ENCODE peak calls at places on chromosomes 2 and 18, in six cellular contexts. D is IMR-90; T is thoracic aorta; W is osteoblast; B is A549; M is CD8-positive, alpha-beta memory T cell. Y is an unnamed sample.

GRCh38 chr2:230687498-230687897 is 25.1 kb upstream of the CAB39 start:
- DNase-seq in B (peak), T (no peak), W (peak), M (no peak), D (peak), Y (no peak)

GRCh38 chr2:38106420-38107182 is 30.6 kb upstream of the CYP1B1 start:
- DNase-seq in B (peak), W (peak), M (no peak), T (no peak), D (peak), Y (no peak)

GRCh38 chr2:189982777-189983394 is 79.6 kb downstream of the MSTN start:
- DNase-seq in W (no peak), T (no peak), B (peak), D (no peak), M (no peak), Y (no peak)

GRCh38 chr2:207805566-207806226 is 36.0 kb upstream of the FZD5 start:
- DNase-seq in M (no peak), B (no peak), D (no peak), W (no peak), T (no peak), Y (no peak)

GRCh38 chr18:9851511-9851910 is 34.3 kb upstream of the TXNDC2 start:
- DNase-seq in W (no peak), T (no peak), B (no peak), M (no peak), D (no peak), Y (no peak)

GRCh38 chr2:44295636-44296359 is 20.5 kb downstream of the SLC3A1 start:
- DNase-seq in T (no peak), B (peak), D (no peak), M (no peak), W (no peak), Y (no peak)

GRCh38 chr2:86053166-86053565 is 52.5 kb downstream of the POLR1A start:
- DNase-seq in B (no peak), M (no peak), D (no peak), T (no peak), W (no peak), Y (no peak)

GRCh38 chr18:28087173-28087563 is 89.8 kb downstream of the CDH2 start:
- DNase-seq in T (no peak), M (no peak), D (no peak), W (peak), B (no peak), Y (no peak)

GRCh38 chr2:168961450-168962229 is 60.5 kb downstream of the G6PC2 start:
- DNase-seq in B (peak), D (peak), W (peak), M (peak), T (no peak), Y (peak)

GRCh38 chr2:63345285-63345633 is 243.0 kb downstream of the WDPCP start:
- DNase-seq in T (no peak), M (no peak), W (peak), D (no peak), B (no peak), Y (no peak)

GRCh38 chr2:241063093-241063551 is 39.0 kb downstream of the MTERF4 start:
- DNase-seq in B (no peak), T (no peak), W (peak), D (no peak), M (no peak), Y (no peak)

GRCh38 chr2:164061129-164061746 is 325.4 kb upstream of the FIGN start:
- DNase-seq in W (peak), D (peak), B (peak), T (no peak), M (no peak), Y (no peak)

GRCh38 chr2:189113963-189114362 is 65.6 kb downstream of the COL5A2 start:
- DNase-seq in D (peak), B (no peak), T (no peak), M (no peak), W (no peak), Y (no peak)

GRCh38 chr2:19955544-19956422 is 34.1 kb downstream of the WDR35 start:
- DNase-seq in W (peak), B (peak), M (peak), T (no peak), D (peak), Y (peak)

GRCh38 chr2:172052000-172052983 is 33.0 kb upstream of the DLX1 start:
- DNase-seq in M (no peak), B (no peak), T (no peak), W (no peak), D (peak), Y (no peak)

GRCh38 chr2:240573071-240573515 is 4.8 kb downstream of the RNPEPL1 start:
- DNase-seq in T (no peak), B (no peak), D (no peak), M (no peak), W (peak), Y (no peak)

GRCh38 chr2:188495990-188496431 is 204.3 kb downstream of the GULP1 start:
- DNase-seq in M (no peak), D (peak), T (no peak), B (no peak), W (no peak), Y (no peak)

GRCh38 chr2:176554107-176555048 is 285.1 kb downstream of the MTX2 start:
- DNase-seq in B (peak), M (peak), T (no peak), D (peak), W (no peak), Y (peak)

GRCh38 chr18:25288340-25288955 is 63.5 kb downstream of the ZNF521 start:
- DNase-seq in M (no peak), W (no peak), D (no peak), B (no peak), T (no peak), Y (no peak)

GRCh38 chr18:3177902-3178687 is 41.7 kb downstream of the MYOM1 start:
- DNase-seq in B (no peak), W (no peak), T (peak), D (peak), M (no peak), Y (no peak)

GRCh38 chr18:21457179-21457535 is 143.3 kb downstream of the ESCO1 start:
- DNase-seq in B (no peak), W (no peak), D (peak), T (no peak), M (no peak), Y (no peak)

GRCh38 chr2:232522014-232522854 is 2.0 kb downstream of the PRSS56 start:
- DNase-seq in D (no peak), W (peak), B (peak), T (no peak), M (peak), Y (peak)

GRCh38 chr2:241248289-241248688 is 59.8 kb downstream of the ANO7 start:
- DNase-seq in B (no peak), D (no peak), T (no peak), W (peak), M (no peak), Y (no peak)

GRCh38 chr2:56287508-56287907 is 103.7 kb downstream of the CCDC85A start:
- DNase-seq in B (no peak), W (no peak), T (no peak), M (no peak), D (no peak), Y (no peak)

GRCh38 chr2:235463893-235464292 is 29.9 kb upstream of the AGAP1 start:
- DNase-seq in W (peak), M (no peak), D (no peak), B (no peak), T (no peak), Y (no peak)

GRCh38 chr18:69401475-69402218 is 959 bp downstream of the DOK6 start:
- DNase-seq in W (peak), M (no peak), T (no peak), D (peak), B (peak), Y (no peak)

GRCh38 chr2:202831241-202831997 is 40.1 kb downstream of the ICA1L start:
- DNase-seq in D (peak), M (peak), W (peak), T (no peak), B (peak), Y (peak)

GRCh38 chr2:70192516-70192915 is 1.7 kb upstream of the C2orf42 start:
- DNase-seq in M (no peak), B (no peak), T (no peak), W (peak), D (no peak), Y (no peak)

GRCh38 chr2:52862801-52863200 is 904.8 kb upstream of the CHAC2 start:
- DNase-seq in D (peak), B (peak), W (no peak), T (no peak), M (no peak), Y (no peak)

GRCh38 chr2:163604941-163605555 is 130.8 kb downstream of the FIGN start:
- DNase-seq in T (no peak), W (no peak), D (peak), M (no peak), B (no peak), Y (no peak)

GRCh38 chr2:230575640-230576324 is 136.9 kb upstream of the CAB39 start:
- DNase-seq in B (no peak), W (no peak), T (no peak), D (no peak), M (peak), Y (peak)

GRCh38 chr2:8558096-8558495 is 123.8 kb upstream of the ID2 start:
- DNase-seq in T (no peak), D (no peak), W (no peak), B (no peak), M (no peak), Y (no peak)

GRCh38 chr2:171703574-171704347 is 16.5 kb downstream of the DYNC1I2 start:
- DNase-seq in B (peak), T (no peak), D (peak), M (peak), W (no peak), Y (no peak)

GRCh38 chr2:69214898-69215297 is 172.1 kb downstream of the GFPT1 start:
- DNase-seq in B (no peak), W (no peak), D (peak), M (no peak), T (no peak), Y (no peak)

GRCh38 chr2:12244070-12244469 is 472.7 kb upstream of the TRIB2 start:
- DNase-seq in B (no peak), D (peak), T (no peak), M (no peak), W (no peak), Y (no peak)

GRCh38 chr2:100780203-100781008 is 39.5 kb upstream of the NPAS2 start:
- DNase-seq in B (peak), T (no peak), M (no peak), W (no peak), D (peak), Y (no peak)

GRCh38 chr2:69483024-69483423 is 45.8 kb upstream of the NFU1 start:
- DNase-seq in B (no peak), D (no peak), W (no peak), T (no peak), M (no peak), Y (no peak)

GRCh38 chr2:85131116-85131515 is 2.1 kb upstream of the TCF7L1 start:
- DNase-seq in D (peak), M (no peak), B (peak), T (no peak), W (peak), Y (no peak)

GRCh38 chr18:25896178-25896780 is 194.1 kb downstream of the SS18 start:
- DNase-seq in D (peak), W (peak), B (peak), T (no peak), M (peak), Y (no peak)

GRCh38 chr2:102283996-102284395 is 27.4 kb upstream of the IL1RL1 start:
- DNase-seq in D (peak), B (no peak), M (no peak), T (no peak), W (no peak), Y (no peak)

GRCh38 chr2:91442246-91442905 is 2750.9 kb downstream of the RPIA start:
- DNase-seq in B (no peak), T (no peak), W (peak), D (no peak), M (no peak), Y (no peak)
- H3K4me3 ChIP-seq in B (peak), T (peak), W (peak), D (peak), M (no peak), Y (no peak)

DNA sequence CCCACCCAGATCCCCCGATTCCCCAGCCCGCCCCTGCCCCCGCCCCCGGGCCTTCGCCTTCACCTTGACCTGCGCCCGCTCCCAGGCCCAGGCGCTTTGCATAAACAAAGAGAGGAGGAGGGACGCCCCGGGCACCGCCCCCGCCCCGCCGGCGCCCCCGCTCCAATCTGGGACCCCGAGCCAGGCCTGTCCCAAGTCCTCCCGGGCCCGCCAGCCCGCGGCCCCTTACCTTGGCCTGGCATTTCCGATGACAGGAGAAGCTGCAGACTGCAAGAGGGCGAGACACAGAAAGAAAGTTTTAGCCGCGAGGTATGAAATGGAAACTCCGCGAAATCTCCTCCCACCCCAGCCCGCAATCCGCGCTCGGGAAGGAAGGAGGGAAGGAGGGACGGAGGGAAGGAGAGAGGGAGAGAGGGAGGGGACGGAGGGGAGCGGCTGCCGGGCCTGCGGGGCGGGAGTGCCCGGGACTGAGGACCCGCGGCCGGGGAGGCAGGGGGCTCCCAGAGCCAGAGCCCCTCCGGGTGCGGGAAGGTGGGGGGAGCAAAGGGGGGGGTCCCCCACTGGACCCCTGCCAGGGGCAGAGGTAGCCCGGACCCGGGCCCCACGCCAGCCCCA is 24.2 kb downstream of the TNS1 start:
- DNase-seq in T (no peak), D (no peak), W (peak), M (no peak), B (no peak), Y (no peak)
- H3K4me3 ChIP-seq in T (peak), D (peak), W (peak), M (no peak), B (no peak), Y (no peak)

GRCh38 chr18:46754188-46754587 is 2.7 kb downstream of the ST8SIA5 start:
- DNase-seq in M (no peak), W (no peak), B (no peak), T (no peak), D (no peak), Y (no peak)
- H3K4me3 ChIP-seq in M (no peak), W (no peak), B (no peak), T (no peak), D (no peak), Y (no peak)

DNA sequence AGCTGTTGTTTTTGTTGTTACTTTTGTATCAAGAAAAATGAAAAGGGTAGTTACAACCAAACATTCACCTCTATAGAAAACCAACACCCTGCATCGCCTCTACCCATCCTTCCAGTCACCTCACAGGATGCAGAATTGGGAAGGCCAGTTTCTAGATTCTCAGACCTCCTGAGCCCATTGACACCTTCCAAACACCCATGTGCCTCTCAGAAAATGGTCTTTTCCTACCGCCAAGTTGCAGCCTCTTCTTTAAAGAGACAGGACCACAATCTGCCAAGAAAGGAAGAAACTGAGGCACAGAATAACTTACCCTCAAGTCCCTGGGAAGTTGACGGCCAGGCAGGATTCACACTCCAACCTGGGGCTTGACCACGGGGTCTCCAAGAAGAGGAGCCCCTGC is 101.4 kb downstream of the TNS1 start:
- DNase-seq in B (no peak), M (no peak), D (no peak), T (no peak), W (peak), Y (no peak)
- H3K4me3 ChIP-seq in B (peak), M (no peak), D (peak), T (peak), W (peak), Y (no peak)

DNA sequence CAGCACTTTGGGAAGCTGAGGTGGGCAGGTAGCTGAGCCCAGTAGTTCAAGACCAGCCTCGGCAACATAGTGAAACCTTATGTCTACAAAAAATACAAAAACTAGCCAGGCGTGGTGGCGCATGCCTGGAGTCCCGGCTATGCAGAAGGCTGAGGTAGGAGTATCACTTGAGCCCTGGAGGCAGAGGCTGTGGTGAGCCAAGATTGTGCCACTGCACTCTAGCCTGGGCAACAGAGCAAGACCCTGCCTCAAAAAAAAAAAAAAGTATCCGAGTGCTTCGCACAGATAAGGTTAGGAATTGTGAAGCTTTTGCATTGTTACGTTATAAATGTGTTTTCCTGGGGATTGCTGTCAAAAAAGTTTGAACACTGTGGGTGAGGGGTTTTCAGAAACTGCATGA is 4.1 kb downstream of the CTDSP1 start:
- DNase-seq in T (no peak), M (no peak), W (peak), D (no peak), B (no peak), Y (no peak)
- H3K4me3 ChIP-seq in T (no peak), M (no peak), W (no peak), D (no peak), B (no peak), Y (no peak)

DNA sequence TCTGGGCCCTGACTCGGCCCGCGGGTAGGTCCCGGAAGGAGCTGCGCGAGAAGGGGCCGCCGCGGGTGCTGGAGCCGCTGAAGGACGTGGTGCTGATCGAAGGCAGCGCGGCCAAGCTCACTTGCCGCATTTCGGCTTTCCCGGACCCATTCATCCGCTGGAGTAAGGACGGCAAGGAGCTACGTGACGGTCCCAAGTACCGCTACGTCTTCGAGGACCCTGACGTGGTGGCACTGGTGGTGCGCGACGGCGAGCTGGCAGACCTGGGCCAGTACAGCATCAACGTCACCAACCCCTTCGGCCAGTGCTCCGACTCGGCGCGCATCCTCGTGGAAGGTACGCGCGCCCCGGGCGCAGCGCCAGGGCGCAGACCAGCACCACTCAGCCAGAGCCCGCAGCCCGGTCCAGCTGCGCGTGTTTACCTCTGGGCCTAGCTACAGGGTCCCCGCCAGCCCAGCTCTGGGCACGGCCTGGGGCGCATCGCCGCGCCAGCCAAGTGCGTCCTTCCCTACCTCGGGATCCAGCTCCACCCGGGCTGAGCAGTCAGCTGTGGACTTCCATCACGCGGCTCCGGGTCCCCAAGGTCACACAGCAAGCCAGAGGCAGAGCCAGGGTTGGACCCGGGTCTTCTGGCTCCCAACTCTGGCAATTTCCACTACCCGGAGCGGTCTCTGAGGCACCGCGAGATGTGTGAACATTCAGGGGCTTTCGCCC is 1.8 kb upstream of the GMPPA start:
- DNase-seq in D (no peak), M (peak), T (no peak), W (no peak), B (no peak), Y (peak)
- H3K4me3 ChIP-seq in D (no peak), M (peak), T (peak), W (peak), B (peak), Y (no peak)